ENCODE peak calls at places on chromosomes 11 and 22, in four cellular contexts. I is upper lobe of right lung; M is stimulated activated CD8-positive, alpha-beta memory T cell treated with anti-CD3 and anti-CD28 coated beads, Interleukin-15, amount 100 ng/mL, for 24 hours; F is NCI-H524 treated with DMSO at 0.1 percent for 48 hours. J is an unnamed sample.

GRCh38 chr11:93032580-93032979 is 63.1 kb downstream of the MTNR1B start:
- DNase-seq in I (no peak), M (no peak), F (no peak), J (no peak)

GRCh38 chr11:126167476-126167875 is 44.0 kb downstream of the RPUSD4 start:
- DNase-seq in I (no peak), M (no peak), F (no peak), J (no peak)

GRCh38 chr22:35010543-35010942 is 55.4 kb upstream of the ISX start:
- DNase-seq in I (no peak), M (no peak), F (no peak), J (no peak)

GRCh38 chr11:74620537-74620936 is 28.2 kb downstream of the POLD3 start:
- DNase-seq in I (no peak), M (no peak), F (no peak), J (no peak)

GRCh38 chr11:57641426-57641825 is 8.3 kb downstream of the YPEL4 start:
- DNase-seq in I (no peak), M (no peak), F (peak), J (no peak)

GRCh38 chr22:37887610-37888378 is 18.3 kb upstream of the MICALL1 start:
- DNase-seq in I (no peak), M (no peak), F (no peak), J (no peak)

GRCh38 chr11:63996512-63996911 is 10.3 kb downstream of the OTUB1 start:
- DNase-seq in I (no peak), M (no peak), F (no peak), J (no peak)

GRCh38 chr11:62423012-62423411 is 4.2 kb downstream of the SCGB1A1 start:
- DNase-seq in I (no peak), M (no peak), F (no peak), J (no peak)

GRCh38 chr22:20413217-20414058 is 19.5 kb downstream of the ZNF74 start:
- DNase-seq in I (peak), M (no peak), F (no peak), J (no peak)

GRCh38 chr11:112343368-112344039 is 82.8 kb upstream of the PLET1 start:
- DNase-seq in I (no peak), M (no peak), F (no peak), J (no peak)

GRCh38 chr11:102449651-102450570 is 2.7 kb downstream of the TMEM123 start:
- DNase-seq in I (no peak), M (no peak), F (no peak), J (no peak)

GRCh38 chr22:36339171-36340065 is 48.3 kb downstream of the MYH9 start:
- DNase-seq in I (no peak), M (no peak), F (no peak), J (no peak)

GRCh38 chr11:115623021-115623451 is 118.8 kb upstream of the CADM1 start:
- DNase-seq in I (peak), M (no peak), F (no peak), J (no peak)

GRCh38 chr11:97832451-97832850 is 1188.3 kb upstream of the CNTN5 start:
- DNase-seq in I (no peak), M (no peak), F (no peak), J (no peak)